ENCODE peak calls at places on chromosomes 5 and 9, in ten cellular contexts. T is AG04450; B is H9; R is psoas muscle; G is endothelial cell of umbilical vein; F is CD8-positive, alpha-beta T cell; V is CD4-positive, alpha-beta T cell; Y is sigmoid colon; W is brain microvascular endothelial cell; M is adrenal gland. H is an unnamed sample.

GRCh38 chr9:27505744-27506161 is 18.3 kb upstream of the IFNK start:
- DNase-seq in F (no peak), T (no peak), R (no peak), B (no peak), M (no peak), W (no peak), V (no peak), G (no peak), Y (no peak), H (no peak)

GRCh38 chr5:125196479-125197183 is 450.2 kb upstream of the ZNF608 start:
- DNase-seq in F (no peak), B (no peak), V (no peak), G (no peak), M (no peak), T (no peak), Y (no peak), W (no peak), R (no peak), H (no peak)

GRCh38 chr5:149747833-149748366 is 17.8 kb downstream of the PPARGC1B start:
- DNase-seq in W (no peak), M (no peak), G (no peak), Y (peak; percentile 42), B (no peak), R (no peak), V (no peak), F (no peak), T (no peak), H (no peak)

GRCh38 chr5:174693697-174694400 is 30.5 kb upstream of the MSX2 start:
- DNase-seq in B (no peak), V (no peak), F (no peak), G (no peak), T (no peak), Y (peak; percentile 54), W (no peak), M (no peak), R (no peak), H (no peak)

GRCh38 chr5:146345578-146346366 is 7.1 kb downstream of the POU4F3 start:
- DNase-seq in F (no peak), Y (no peak), V (no peak), B (peak; percentile 72), T (no peak), R (no peak), W (no peak), G (no peak), M (no peak), H (no peak)

GRCh38 chr9:137264067-137264466 is 8.9 kb downstream of the NELFB start:
- DNase-seq in B (no peak), R (no peak), T (no peak), M (no peak), G (no peak), Y (no peak), V (no peak), W (no peak), F (no peak), H (no peak)

GRCh38 chr5:90881626-90882150 is 323.1 kb downstream of the ADGRV1 start:
- DNase-seq in F (no peak), V (no peak), B (no peak), G (no peak), T (no peak), R (no peak), Y (no peak), W (no peak), M (no peak), H (no peak)

GRCh38 chr9:108149346-108149745 is 659.8 kb upstream of the KLF4 start:
- DNase-seq in V (no peak), G (peak; percentile 32), M (no peak), Y (no peak), R (no peak), T (no peak), B (no peak), F (no peak), W (no peak), H (no peak)

GRCh38 chr5:113044776-113045175 is 68.2 kb downstream of the DCP2 start:
- DNase-seq in R (no peak), B (no peak), Y (no peak), T (no peak), W (no peak), F (no peak), V (no peak), G (no peak), M (no peak), H (peak; percentile 54)

GRCh38 chr9:117672397-117672796 is 31.8 kb upstream of the TLR4 start:
- DNase-seq in M (no peak), B (no peak), W (peak; percentile 56), G (no peak), F (no peak), V (no peak), T (no peak), Y (no peak), R (no peak), H (no peak)

GRCh38 chr5:179777909-179778308 is 15.9 kb upstream of the LTC4S start:
- DNase-seq in T (no peak), M (no peak), F (no peak), V (no peak), W (no peak), B (no peak), G (no peak), R (peak; percentile 14), Y (no peak), H (no peak)

GRCh38 chr5:55623789-55624188 is 88.3 kb downstream of the SLC38A9 start:
- DNase-seq in W (no peak), G (no peak), F (no peak), B (no peak), R (no peak), V (no peak), T (no peak), M (no peak), Y (no peak), H (no peak)

DNA sequence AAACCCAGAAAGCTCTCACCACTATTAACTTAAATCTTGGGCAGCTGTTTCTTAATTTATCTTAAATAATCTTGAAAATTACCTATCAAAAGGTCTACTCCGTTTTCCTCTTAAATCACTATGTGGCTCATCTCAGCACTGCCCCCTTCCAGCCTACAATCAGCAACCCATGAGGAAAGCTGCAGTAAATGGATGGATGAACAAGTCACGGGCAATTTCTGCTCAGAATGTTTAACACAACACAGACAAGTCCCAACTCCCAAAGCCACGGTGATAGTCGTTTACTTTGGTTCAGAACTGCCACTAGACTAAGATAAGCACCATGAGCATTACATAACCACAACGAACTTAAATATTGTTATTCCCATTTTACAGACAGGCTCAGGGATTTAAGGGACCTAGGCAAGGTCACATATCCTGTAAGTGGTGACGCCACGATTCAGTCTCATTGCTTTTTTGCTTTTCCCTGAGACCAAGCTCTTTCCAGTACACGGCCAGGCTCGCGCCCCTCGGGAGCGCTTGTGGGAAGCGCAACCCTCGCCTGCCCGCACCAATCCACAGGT is 2.0 kb upstream of the SMIM27 start:
- DNase-seq in R (no peak), T (no peak), W (peak; percentile 32), V (no peak), Y (no peak), M (no peak), B (no peak), F (no peak), G (peak; percentile 56), H (no peak)
- TF ChIP-seq CTCF in R (no peak), T (peak; percentile 29), W (peak; percentile 47), V (no peak), Y (no peak), M (no peak), B (peak; percentile 16), F (no peak), G (no peak), H (no peak)

DNA sequence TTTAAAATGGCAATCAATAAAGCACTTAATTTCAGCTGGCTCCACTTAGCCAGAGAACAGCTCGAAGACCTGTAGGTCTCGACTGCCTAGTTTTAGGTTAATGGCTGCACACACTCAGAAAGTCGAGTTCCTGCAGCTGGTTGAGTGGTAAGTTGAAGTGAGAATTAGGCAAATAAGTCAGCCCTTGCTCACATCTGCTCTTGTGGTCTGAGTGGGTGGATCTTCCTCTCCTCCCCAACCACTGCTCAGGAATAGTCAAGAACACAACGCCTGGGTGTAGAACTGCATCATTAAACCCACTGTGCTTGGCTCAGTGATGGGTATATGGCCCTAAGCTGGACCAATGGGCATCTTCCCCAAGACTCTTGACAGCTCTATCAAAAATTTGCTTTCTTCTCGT is 20.9 kb upstream of the ADAM19 start:
- DNase-seq in W (no peak), B (no peak), V (no peak), F (no peak), T (no peak), M (no peak), G (no peak), R (no peak), Y (no peak), H (no peak)
- H3K27ac ChIP-seq in W (no peak overlapping the region), B (no peak overlapping the region), V (no peak overlapping the region), F (no peak overlapping the region), T (no peak overlapping the region), M (no peak overlapping the region), G (no peak overlapping the region), R (no peak overlapping the region), Y (no peak overlapping the region), H (no peak overlapping the region)

GRCh38 chr5:158741296-158741695 is 358.4 kb downstream of the EBF1 start:
- DNase-seq in B (no peak), M (no peak), Y (no peak), F (no peak), W (no peak), G (no peak), V (no peak), R (no peak), T (no peak), H (no peak)

GRCh38 chr5:158740358-158740757 is 359.4 kb downstream of the EBF1 start:
- DNase-seq in T (no peak), R (no peak), W (no peak), B (no peak), V (no peak), M (no peak), G (no peak), F (no peak), Y (no peak), H (no peak)

GRCh38 chr5:158736134-158736533 is 363.6 kb downstream of the EBF1 start:
- DNase-seq in Y (no peak), V (no peak), B (no peak), M (no peak), W (no peak), R (no peak), F (no peak), G (no peak), T (no peak), H (no peak)

GRCh38 chr5:158737536-158738027 is 362.1 kb downstream of the EBF1 start:
- DNase-seq in W (no peak), F (no peak), B (peak; percentile 44), T (no peak), V (no peak), Y (no peak), G (no peak), M (no peak), R (no peak), H (no peak)

DNA sequence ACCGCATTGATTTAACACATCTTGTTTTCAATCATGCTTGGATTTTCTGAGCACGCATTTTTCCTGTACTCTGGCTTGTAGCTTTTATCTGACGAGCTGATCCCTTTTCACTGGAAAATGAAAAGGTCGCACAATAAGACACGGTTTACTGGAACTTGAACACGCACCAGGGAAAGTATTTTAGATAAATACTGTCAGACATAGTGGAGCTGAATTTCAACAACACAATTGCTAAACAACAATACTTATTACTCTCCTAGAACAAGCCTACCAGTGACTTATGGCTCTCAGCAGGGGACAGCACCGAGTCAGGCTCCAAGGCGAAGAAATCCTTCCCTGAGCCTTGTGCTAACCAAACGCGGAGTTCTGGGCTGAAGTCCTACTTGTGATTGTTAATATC is 359.8 kb downstream of the EBF1 start:
- DNase-seq in V (no peak), R (peak; percentile 42), F (no peak), Y (no peak), W (no peak), G (no peak), M (no peak), T (no peak), B (no peak), H (no peak)
- TF ChIP-seq CTCF in V (no peak), R (peak; percentile 17), F (no peak), Y (no peak), W (peak; percentile 38), G (no peak), M (no peak), T (peak; percentile 24), B (peak; percentile 22), H (peak; percentile 24)

GRCh38 chr9:113748135-113748534 is 128.0 kb upstream of the ZNF618 start:
- DNase-seq in W (no peak), M (no peak), Y (no peak), B (no peak), F (no peak), V (no peak), R (no peak), T (no peak), G (no peak), H (no peak)
- H3K27ac ChIP-seq in W (no peak overlapping the region), M (no peak overlapping the region), Y (no peak overlapping the region), B (no peak overlapping the region), F (no peak overlapping the region), V (no peak overlapping the region), R (no peak overlapping the region), T (no peak overlapping the region), G (no peak overlapping the region), H (no peak overlapping the region)